ENCODE peak calls at places on chromosome 1, in eight cellular contexts. One of them, this sample, is unnamed.

GRCh38 chr1:160209041-160209655 is 4.0 kb downstream of the PEA15 start:
- DNase-seq in HEK293T: no peak
- DNase-seq in RCC 7860: no peak
- DNase-seq in T-helper 2 cell: no peak
- DNase-seq in caudate nucleus: peak; percentile 23
- DNase-seq in naive thymus-derived CD4-positive, alpha-beta T cell: no peak
- DNase-seq in IMR-90: no peak
- DNase-seq in ecto neural progenitor cell: no peak
- DNase-seq in this sample: no peak

GRCh38 chr1:170967042-170967910 is 31.9 kb downstream of the MROH9 start:
- DNase-seq in HEK293T: peak; percentile 42
- DNase-seq in T-helper 2 cell: no peak
- DNase-seq in naive thymus-derived CD4-positive, alpha-beta T cell: no peak
- DNase-seq in IMR-90: peak; percentile 63
- DNase-seq in caudate nucleus: no peak
- DNase-seq in RCC 7860: peak; percentile 16
- DNase-seq in ecto neural progenitor cell: no peak
- DNase-seq in this sample: peak; percentile 56

GRCh38 chr1:83516369-83516768 is 482.6 kb downstream of the TTLL7 start:
- DNase-seq in ecto neural progenitor cell: no peak
- DNase-seq in caudate nucleus: no peak
- DNase-seq in RCC 7860: no peak
- DNase-seq in T-helper 2 cell: no peak
- DNase-seq in naive thymus-derived CD4-positive, alpha-beta T cell: no peak
- DNase-seq in IMR-90: no peak
- DNase-seq in HEK293T: no peak
- DNase-seq in this sample: peak; percentile 86

GRCh38 chr1:201750120-201750519 is 78.8 kb upstream of the IPO9 start:
- DNase-seq in HEK293T: no peak
- DNase-seq in T-helper 2 cell: no peak
- DNase-seq in caudate nucleus: no peak
- DNase-seq in ecto neural progenitor cell: no peak
- DNase-seq in RCC 7860: no peak
- DNase-seq in naive thymus-derived CD4-positive, alpha-beta T cell: no peak
- DNase-seq in IMR-90: peak; percentile 43
- DNase-seq in this sample: no peak

GRCh38 chr1:151134396-151134795 is 12.0 kb downstream of the SEMA6C start:
- DNase-seq in naive thymus-derived CD4-positive, alpha-beta T cell: no peak
- DNase-seq in RCC 7860: no peak
- DNase-seq in HEK293T: no peak
- DNase-seq in T-helper 2 cell: no peak
- DNase-seq in caudate nucleus: no peak
- DNase-seq in IMR-90: no peak
- DNase-seq in ecto neural progenitor cell: no peak
- DNase-seq in this sample: no peak

GRCh38 chr1:118459871-118460270 is 274.8 kb upstream of the SPAG17 start:
- DNase-seq in ecto neural progenitor cell: no peak
- DNase-seq in RCC 7860: no peak
- DNase-seq in IMR-90: no peak
- DNase-seq in T-helper 2 cell: no peak
- DNase-seq in naive thymus-derived CD4-positive, alpha-beta T cell: no peak
- DNase-seq in HEK293T: no peak
- DNase-seq in caudate nucleus: no peak
- DNase-seq in this sample: no peak

GRCh38 chr1:36953061-36953460 is 81.3 kb downstream of the GRIK3 start:
- DNase-seq in HEK293T: no peak
- DNase-seq in ecto neural progenitor cell: no peak
- DNase-seq in T-helper 2 cell: no peak
- DNase-seq in RCC 7860: no peak
- DNase-seq in IMR-90: no peak
- DNase-seq in naive thymus-derived CD4-positive, alpha-beta T cell: no peak
- DNase-seq in caudate nucleus: no peak
- DNase-seq in this sample: no peak

GRCh38 chr1:93848352-93848883 is 30.6 kb downstream of the DNTTIP2 start:
- DNase-seq in RCC 7860: no peak
- DNase-seq in HEK293T: no peak
- DNase-seq in T-helper 2 cell: no peak
- DNase-seq in caudate nucleus: no peak
- DNase-seq in ecto neural progenitor cell: no peak
- DNase-seq in IMR-90: no peak
- DNase-seq in naive thymus-derived CD4-positive, alpha-beta T cell: no peak
- DNase-seq in this sample: no peak

GRCh38 chr1:218982482-218982881 is 191.2 kb upstream of the LYPLAL1 start:
- DNase-seq in IMR-90: no peak
- DNase-seq in HEK293T: no peak
- DNase-seq in RCC 7860: no peak
- DNase-seq in T-helper 2 cell: no peak
- DNase-seq in naive thymus-derived CD4-positive, alpha-beta T cell: no peak
- DNase-seq in ecto neural progenitor cell: no peak
- DNase-seq in caudate nucleus: no peak
- DNase-seq in this sample: no peak

GRCh38 chr1:167060141-167061072 is 29.8 kb downstream of the GPA33 start:
- DNase-seq in ecto neural progenitor cell: no peak
- DNase-seq in RCC 7860: no peak
- DNase-seq in IMR-90: no peak
- DNase-seq in naive thymus-derived CD4-positive, alpha-beta T cell: no peak
- DNase-seq in HEK293T: peak; percentile 39
- DNase-seq in caudate nucleus: no peak
- DNase-seq in T-helper 2 cell: no peak
- DNase-seq in this sample: no peak

GRCh38 chr1:241642593-241642944 is 2.4 kb upstream of the CHML start:
- DNase-seq in caudate nucleus: no peak
- DNase-seq in IMR-90: no peak
- DNase-seq in ecto neural progenitor cell: no peak
- DNase-seq in T-helper 2 cell: no peak
- DNase-seq in naive thymus-derived CD4-positive, alpha-beta T cell: no peak
- DNase-seq in HEK293T: no peak
- DNase-seq in RCC 7860: no peak
- DNase-seq in this sample: no peak

GRCh38 chr1:209993061-209993830 is 55.2 kb downstream of the SYT14 start:
- DNase-seq in ecto neural progenitor cell: no peak
- DNase-seq in caudate nucleus: no peak
- DNase-seq in T-helper 2 cell: no peak
- DNase-seq in naive thymus-derived CD4-positive, alpha-beta T cell: no peak
- DNase-seq in HEK293T: no peak
- DNase-seq in RCC 7860: no peak
- DNase-seq in IMR-90: no peak
- DNase-seq in this sample: no peak

GRCh38 chr1:22773981-22774471 is 63.4 kb downstream of the EPHB2 start:
- DNase-seq in IMR-90: peak; percentile 38
- DNase-seq in naive thymus-derived CD4-positive, alpha-beta T cell: no peak
- DNase-seq in HEK293T: no peak
- DNase-seq in caudate nucleus: peak; percentile 51
- DNase-seq in ecto neural progenitor cell: no peak
- DNase-seq in T-helper 2 cell: no peak
- DNase-seq in RCC 7860: no peak
- DNase-seq in this sample: peak; percentile 70

GRCh38 chr1:51512611-51513010 is 6.5 kb downstream of the EPS15 start:
- DNase-seq in ecto neural progenitor cell: no peak
- DNase-seq in HEK293T: no peak
- DNase-seq in T-helper 2 cell: no peak
- DNase-seq in caudate nucleus: no peak
- DNase-seq in IMR-90: no peak
- DNase-seq in naive thymus-derived CD4-positive, alpha-beta T cell: no peak
- DNase-seq in RCC 7860: no peak
- DNase-seq in this sample: no peak

GRCh38 chr1:187961895-187962294 is 1133.1 kb downstream of the PLA2G4A start:
- DNase-seq in IMR-90: no peak
- DNase-seq in caudate nucleus: no peak
- DNase-seq in T-helper 2 cell: no peak
- DNase-seq in naive thymus-derived CD4-positive, alpha-beta T cell: no peak
- DNase-seq in ecto neural progenitor cell: no peak
- DNase-seq in HEK293T: no peak
- DNase-seq in RCC 7860: no peak
- DNase-seq in this sample: no peak